ENCODE peak calls at places on chromosomes 13 and 19, in ten cellular contexts. C, A, J, I, B, N, H, D, V and M are unnamed samples.

GRCh38 chr13:30027569-30028455 is 177.4 kb upstream of the UBL3 start:
- DNase-seq in V (no peak), N (no peak), I (no peak), D (no peak), H (no peak), C (no peak), A (no peak), B (no peak), J (no peak), M (no peak)

GRCh38 chr19:42148270-42148669 is 16.0 kb upstream of the POU2F2 start:
- DNase-seq in J (no peak), D (no peak), I (no peak), B (no peak), N (no peak), A (no peak), C (no peak), V (no peak), H (no peak), M (no peak)

GRCh38 chr19:3625996-3626472 is 556 bp downstream of the CACTIN start:
- DNase-seq in B (no peak), J (no peak), N (no peak), D (no peak), I (no peak), C (no peak), V (no peak), H (no peak), A (no peak), M (no peak)

GRCh38 chr19:45924891-45925447 is 10.4 kb upstream of the NANOS2 start:
- DNase-seq in I (no peak), A (peak), N (no peak), C (no peak), H (no peak), B (no peak), J (no peak), V (no peak), D (no peak), M (no peak)

GRCh38 chr13:101649490-101650126 is 197.1 kb downstream of the ITGBL1 start:
- DNase-seq in H (no peak), I (no peak), V (no peak), J (no peak), N (no peak), D (no peak), C (no peak), A (no peak), B (no peak), M (no peak)

GRCh38 chr13:73059460-73060250 is 850 bp downstream of the KLF5 start:
- DNase-seq in C (peak), I (no peak), D (peak), B (peak), N (peak), V (no peak), J (no peak), H (peak), A (peak), M (peak)

GRCh38 chr19:18774107-18774506 is 17.0 kb downstream of the COMP start:
- DNase-seq in I (no peak), V (no peak), J (no peak), D (no peak), A (no peak), B (no peak), C (no peak), H (peak), N (no peak), M (no peak)

GRCh38 chr13:38951525-38952313 is 38.9 kb downstream of the STOML3 start:
- DNase-seq in I (no peak), B (no peak), V (no peak), J (no peak), A (peak), C (no peak), N (no peak), H (no peak), D (peak), M (peak)